ENCODE peak calls at places on chromosome 16, in four cellular contexts. S is germinal center; U is activated CD4-positive, alpha-beta T cell treated with anti-CD3 and anti-CD28 coated beads, Interleukin-2, amount 50 U/mL, for 1 hour; A is activated T-cell treated with anti-CD3 and anti-CD28 coated beads, Interleukin-2, amount 50 U/mL, for 24 hours. Y is an unnamed sample.

GRCh38 chr16:58533751-58534470 is 18.6 kb downstream of the SETD6 start:
- DNase-seq in U (no peak), A (no peak), S (no peak), Y (no peak)

GRCh38 chr16:69535123-69536050 is 30.4 kb upstream of the NFAT5 start:
- DNase-seq in U (no peak), S (no peak), A (no peak), Y (no peak)

GRCh38 chr16:57061084-57061905 is 31.1 kb upstream of the CPNE2 start:
- DNase-seq in U (no peak), S (no peak), A (no peak), Y (no peak)

GRCh38 chr16:84088695-84089395 is 27.9 kb downstream of the MBTPS1 start:
- DNase-seq in A (peak), S (peak), U (peak), Y (peak)

GRCh38 chr16:83420206-83420760 is 387.5 kb upstream of the HSBP1 start:
- DNase-seq in S (no peak), A (no peak), U (no peak), Y (no peak)

GRCh38 chr16:55370762-55371482 is 46.9 kb downstream of the IRX6 start:
- DNase-seq in S (peak), A (peak), U (no peak), Y (no peak)

GRCh38 chr16:64297863-64298579 is 823.8 kb downstream of the CDH11 start:
- DNase-seq in A (no peak), U (no peak), S (no peak), Y (no peak)

GRCh38 chr16:7452090-7452489 is 119.4 kb downstream of the RBFOX1 start:
- DNase-seq in S (no peak), A (no peak), U (no peak), Y (no peak)

GRCh38 chr16:23290189-23291062 is 11.7 kb upstream of the SCNN1B start:
- DNase-seq in U (no peak), A (no peak), S (no peak), Y (no peak)

GRCh38 chr16:20191566-20191965 is 117.9 kb upstream of the GPR139 start:
- DNase-seq in S (no peak), U (no peak), A (no peak), Y (no peak)

GRCh38 chr16:1740234-1740633 is 31.1 kb downstream of the NME3 start:
- DNase-seq in U (no peak), S (no peak), A (no peak), Y (no peak)

GRCh38 chr16:58110590-58111330 is 18.4 kb downstream of the CFAP20 start:
- DNase-seq in A (no peak), S (no peak), U (no peak), Y (peak)

Y was measured in activated effector memory CD4-positive, alpha-beta T cell treated with anti-CD3 and anti-CD28 coated beads, Interleukin-2, amount 50 U/mL, for 16 hours.